ENCODE peak calls at places on chromosomes 11 and 22, in four cellular contexts. B, U, H and D are unnamed samples.

GRCh38 chr11:134802116-134802515 is 390.1 kb upstream of the B3GAT1 start:
- DNase-seq in B (no peak), U (no peak), H (no peak), D (no peak)

GRCh38 chr11:10114593-10115404 is 179.2 kb downstream of the SBF2 start:
- DNase-seq in B (no peak), U (no peak), H (no peak), D (no peak)

GRCh38 chr11:116112031-116112935 is 608.1 kb upstream of the CADM1 start:
- DNase-seq in B (peak), U (no peak), H (no peak), D (no peak)

GRCh38 chr11:29224739-29225384 is 792.0 kb downstream of the KCNA4 start:
- DNase-seq in B (no peak), U (no peak), H (no peak), D (no peak)

GRCh38 chr11:27372159-27372558 is 9.1 kb upstream of the CCDC34 start:
- DNase-seq in B (no peak), U (no peak), H (no peak), D (no peak)

GRCh38 chr11:25691959-25692358 is 640.0 kb upstream of the ANO3 start:
- DNase-seq in B (no peak), U (no peak), H (no peak), D (no peak)

GRCh38 chr11:69174841-69175240 is 19.1 kb downstream of the SMIM38 start:
- DNase-seq in B (no peak), U (no peak), H (no peak), D (no peak)

GRCh38 chr11:74090701-74091100 is 80.1 kb downstream of the C2CD3 start:
- DNase-seq in B (no peak), U (no peak), H (no peak), D (no peak)

GRCh38 chr11:64275031-64275800 is 9.2 kb downstream of the BAD start:
- DNase-seq in B (no peak), U (no peak), H (no peak), D (no peak)

GRCh38 chr11:11157201-11157600 is 195.8 kb downstream of the CSNK2A3 start:
- DNase-seq in B (no peak), U (peak), H (no peak), D (no peak)

GRCh38 chr11:76207642-76208378 is 1.5 kb upstream of the WNT11 start:
- DNase-seq in B (peak), U (peak), H (peak), D (peak)

GRCh38 chr11:120172921-120173705 is 35.2 kb upstream of the TRIM29 start:
- DNase-seq in B (no peak), U (no peak), H (no peak), D (no peak)

GRCh38 chr22:29842740-29843139 is 4.7 kb upstream of the ASCC2 start:
- DNase-seq in B (no peak), U (no peak), H (no peak), D (no peak)

GRCh38 chr22:50696799-50697561 is 24.4 kb downstream of the SHANK3 start:
- DNase-seq in B (no peak), U (no peak), H (no peak), D (no peak)

GRCh38 chr22:47839586-47840245 is 1077.3 kb downstream of the TBC1D22A start:
- DNase-seq in B (no peak), U (no peak), H (no peak), D (no peak)

GRCh38 chr11:101129203-101129943 is at the start of gene PGR:
- DNase-seq in B (no peak), U (peak), H (no peak), D (peak)

GRCh38 chr22:41300661-41301060 is 664 bp upstream of the ZC3H7B start:
- DNase-seq in B (no peak), U (no peak), H (no peak), D (no peak)

GRCh38 chr11:87425943-87426342 is 388.2 kb downstream of the TMEM135 start:
- DNase-seq in B (no peak), U (no peak), H (no peak), D (no peak)

GRCh38 chr22:50522208-50522805 is 3.1 kb downstream of the SCO2 start:
- DNase-seq in B (no peak), U (no peak), H (no peak), D (no peak)

GRCh38 chr11:65776196-65776595 is 4.6 kb downstream of the AP5B1 start:
- DNase-seq in B (no peak), U (no peak), H (no peak), D (no peak)

GRCh38 chr11:77316733-77317342 is 15.4 kb upstream of the GDPD4 start:
- DNase-seq in B (no peak), U (no peak), H (no peak), D (no peak)

GRCh38 chr22:21009638-21010425 is 5.1 kb upstream of the P2RX6 start:
- DNase-seq in B (no peak), U (no peak), H (no peak), D (no peak)

GRCh38 chr22:20101638-20102037 is 14.3 kb upstream of the RANBP1 start:
- DNase-seq in B (no peak), U (no peak), H (no peak), D (no peak)

GRCh38 chr11:79100093-79100704 is 340.6 kb downstream of the TENM4 start:
- DNase-seq in B (peak), U (peak), H (no peak), D (peak)

GRCh38 chr11:117980716-117981115 is 5.5 kb upstream of the IL10RA start:
- DNase-seq in B (no peak), U (no peak), H (no peak), D (no peak)

GRCh38 chr11:45654741-45655283 is 10.6 kb downstream of the CHST1 start:
- DNase-seq in B (no peak), U (no peak), H (no peak), D (no peak)

GRCh38 chr11:115896084-115896483 is 391.9 kb upstream of the CADM1 start:
- DNase-seq in B (no peak), U (no peak), H (no peak), D (no peak)

GRCh38 chr11:87263439-87263838 is 225.7 kb downstream of the TMEM135 start:
- DNase-seq in B (no peak), U (no peak), H (no peak), D (no peak)

GRCh38 chr11:96964661-96965060 is 574.8 kb downstream of the JRKL start:
- DNase-seq in B (no peak), U (no peak), H (no peak), D (no peak)

GRCh38 chr11:382081-382643 is 11.8 kb upstream of the PKP3 start:
- DNase-seq in B (no peak), U (no peak), H (no peak), D (no peak)

GRCh38 chr11:14500181-14500651 is 605 bp upstream of the COPB1 start:
- DNase-seq in B (peak), U (peak), H (peak), D (peak)

GRCh38 chr11:3036419-3036818 is 20.8 kb downstream of the CARS1 start:
- DNase-seq in B (no peak), U (no peak), H (no peak), D (no peak)

GRCh38 chr11:60810583-60810982 is 25.4 kb downstream of the MS4A10 start:
- DNase-seq in B (no peak), U (peak), H (no peak), D (no peak)